ENCODE peak calls at places on chromosomes 16 and 17, in ten cellular contexts. Z is H54, B is heart left ventricle, V is sigmoid colon, U is upper lobe of left lung, E is HCT116, H is thyroid gland, K is K562, P is testis, G is gastrocnemius medialis. W is an unnamed sample.

GRCh38 chr17:63841350-63842172 is 924 bp downstream of the SMARCD2 start:
- DNase-seq in Z (no peak), B (peak; percentile 72), V (peak; percentile 89), U (peak; percentile 62), E (no peak), H (peak; percentile 62), K (peak; percentile 59), P (peak; percentile 64), G (peak; percentile 66), W (no peak)

GRCh38 chr16:51888534-51888933 is 658.4 kb downstream of the TOX3 start:
- DNase-seq in Z (no peak), B (no peak), V (no peak), U (no peak), E (no peak), H (no peak), K (no peak), P (no peak), G (no peak), W (no peak)

GRCh38 chr17:28740406-28741357 is 3.1 kb upstream of the TRAF4 start:
- DNase-seq in Z (no peak), B (peak; percentile 19), V (no peak), U (no peak), E (no peak), H (no peak), K (no peak), P (no peak), G (no peak), W (no peak)

GRCh38 chr16:35506018-35506897 is 2046.8 kb downstream of the TP53TG3F start:
- DNase-seq in Z (no peak), B (no peak), V (no peak), U (no peak), E (no peak), H (no peak), K (peak; percentile 86), P (peak; percentile 87), G (no peak), W (no peak)

GRCh38 chr16:19210968-19211367 is 42.9 kb downstream of the SYT17 start:
- DNase-seq in Z (no peak), B (no peak), V (no peak), U (no peak), E (no peak), H (no peak), K (no peak), P (no peak), G (no peak), W (peak; percentile 39)

GRCh38 chr17:78225088-78225865 is 6.2 kb upstream of the TMEM235 start:
- DNase-seq in Z (no peak), B (no peak), V (no peak), U (no peak), E (no peak), H (no peak), K (no peak), P (no peak), G (no peak), W (no peak)

GRCh38 chr17:7883781-7884386 is 4.7 kb upstream of the CHD3 start:
- DNase-seq in Z (peak; percentile 37), B (no peak), V (no peak), U (no peak), E (no peak), H (no peak), K (peak; percentile 16), P (no peak), G (no peak), W (no peak)

GRCh38 chr17:79840204-79840988 is 1.2 kb upstream of the CBX4 start:
- DNase-seq in Z (no peak), B (peak; percentile 72), V (peak; percentile 92), U (peak; percentile 75), E (no peak), H (peak; percentile 69), K (no peak), P (peak; percentile 73), G (peak; percentile 52), W (no peak)

GRCh38 chr16:88503374-88503770 is 50.3 kb downstream of the ZFPM1 start:
- DNase-seq in Z (no peak), B (no peak), V (no peak), U (no peak), E (no peak), H (no peak), K (no peak), P (no peak), G (no peak), W (no peak)

GRCh38 chr17:47996201-47996600 is 25.3 kb downstream of the CDK5RAP3 start:
- DNase-seq in Z (no peak), B (no peak), V (no peak), U (no peak), E (no peak), H (peak; percentile 39), K (no peak), P (no peak), G (no peak), W (no peak)

GRCh38 chr17:50198026-50198669 is 3.3 kb downstream of the COL1A1 start:
- DNase-seq in Z (peak; percentile 57), B (peak; percentile 65), V (peak; percentile 85), U (peak; percentile 51), E (peak; percentile 52), H (peak; percentile 53), K (peak; percentile 67), P (peak; percentile 76), G (no peak), W (no peak)

DNA sequence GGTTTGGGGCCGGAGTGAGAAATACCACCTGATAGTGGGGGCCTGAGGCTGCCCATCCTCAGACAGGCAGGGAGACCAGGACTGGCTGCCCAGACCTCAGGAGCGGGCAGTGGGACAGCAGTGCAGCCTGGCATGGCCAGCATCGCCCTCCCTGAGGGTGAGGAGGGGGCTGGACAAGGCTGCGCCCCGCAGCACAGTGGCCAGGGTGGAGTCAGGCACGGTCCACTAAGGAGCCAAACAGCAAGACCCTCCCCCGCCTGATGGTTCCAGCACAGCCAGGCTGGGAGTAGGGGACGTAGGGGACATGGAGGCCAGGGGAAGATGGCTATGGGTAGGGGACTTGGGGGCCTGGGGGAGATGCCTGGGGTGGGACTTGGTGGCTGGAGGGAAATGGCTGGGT is 3.3 kb downstream of the ZNF598 start:
- DNase-seq in Z (no peak), B (no peak), V (no peak), U (no peak), E (no peak), H (no peak), K (no peak), P (no peak), G (no peak), W (no peak)
- TF ChIP-seq POLR2A in Z (no peak), B (no peak), V (no peak), U (no peak), E (no peak), H (no peak), K (no peak), P (no peak), G (no peak), W (no peak)

DNA sequence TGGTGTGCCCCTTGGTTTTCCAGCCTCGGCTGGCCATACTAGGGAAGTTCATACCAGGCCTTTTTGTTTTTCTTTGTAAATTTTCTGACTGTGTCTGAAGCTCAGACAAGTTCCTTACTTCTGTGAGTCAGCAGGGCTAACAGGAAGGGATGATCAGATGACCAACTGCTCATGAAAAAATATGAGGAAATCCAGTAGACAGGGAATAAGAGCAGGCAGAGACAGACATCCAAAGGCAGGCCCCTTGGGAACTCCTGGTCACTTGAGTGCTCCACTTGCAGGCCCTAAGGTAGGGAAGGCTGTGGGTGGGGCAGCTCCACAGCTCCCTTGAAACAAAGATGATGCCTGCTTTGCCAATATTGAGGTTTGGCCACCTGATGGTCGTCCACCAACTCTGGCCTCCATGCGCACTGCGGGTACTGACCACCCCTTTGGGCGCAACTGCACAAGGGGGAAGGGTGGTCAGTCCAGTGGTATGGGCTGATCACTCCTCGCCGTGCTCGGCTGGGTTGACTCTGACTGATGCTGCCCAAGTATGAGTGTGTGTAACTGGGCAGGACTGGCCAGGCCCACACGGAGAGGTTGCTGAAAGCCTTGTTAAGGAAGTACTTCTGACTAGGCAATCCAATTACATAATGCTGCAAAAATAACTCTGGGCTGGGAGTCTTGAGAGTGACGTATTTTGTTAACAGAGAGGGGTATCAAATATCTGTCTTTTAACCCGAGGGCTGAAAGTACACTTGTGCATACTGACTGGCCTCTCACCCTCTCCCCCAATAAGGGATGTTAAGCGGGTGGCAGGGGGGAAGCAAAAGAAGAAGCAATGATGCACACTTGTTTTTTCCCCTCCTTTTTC is 20.8 kb upstream of the ZFHX3 start:
- DNase-seq in Z (no peak), B (peak; percentile 90), V (peak; percentile 93), U (peak; percentile 93), E (no peak), H (peak; percentile 95), K (no peak), P (no peak), G (peak; percentile 93), W (no peak)
- TF ChIP-seq POLR2A in Z (peak; percentile 15), B (no peak), V (no peak), U (peak; percentile 21), E (no peak), H (peak; percentile 89), K (no peak), P (no peak), G (peak; percentile 62), W (no peak)

GRCh38 chr16:528111-529011 is 849 bp downstream of the CAPN15 start:
- DNase-seq in Z (peak; percentile 80), B (no peak), V (no peak), U (peak; percentile 63), E (no peak), H (peak; percentile 37), K (peak; percentile 79), P (no peak), G (no peak), W (no peak)
- TF ChIP-seq POLR2A in Z (peak; percentile 54), B (no peak), V (no peak), U (no peak), E (no peak), H (no peak), K (peak; percentile 77), P (no peak), G (no peak), W (no peak)

GRCh38 chr16:57640185-57640584 is 11.8 kb downstream of the ADGRG1 start:
- DNase-seq in Z (no peak), B (no peak), V (no peak), U (no peak), E (no peak), H (no peak), K (no peak), P (no peak), G (no peak), W (no peak)

GRCh38 chr16:57638381-57638780 is 10.0 kb downstream of the ADGRG1 start:
- DNase-seq in Z (no peak), B (no peak), V (no peak), U (no peak), E (no peak), H (no peak), K (no peak), P (no peak), G (no peak), W (no peak)

GRCh38 chr16:57637965-57638364 is 9.5 kb downstream of the ADGRG1 start:
- DNase-seq in Z (no peak), B (no peak), V (no peak), U (no peak), E (no peak), H (no peak), K (no peak), P (no peak), G (no peak), W (no peak)

GRCh38 chr16:57640612-57641011 is 12.2 kb downstream of the ADGRG1 start:
- DNase-seq in Z (no peak), B (no peak), V (no peak), U (no peak), E (no peak), H (peak; percentile 93), K (no peak), P (peak; percentile 69), G (no peak), W (no peak)

DNA sequence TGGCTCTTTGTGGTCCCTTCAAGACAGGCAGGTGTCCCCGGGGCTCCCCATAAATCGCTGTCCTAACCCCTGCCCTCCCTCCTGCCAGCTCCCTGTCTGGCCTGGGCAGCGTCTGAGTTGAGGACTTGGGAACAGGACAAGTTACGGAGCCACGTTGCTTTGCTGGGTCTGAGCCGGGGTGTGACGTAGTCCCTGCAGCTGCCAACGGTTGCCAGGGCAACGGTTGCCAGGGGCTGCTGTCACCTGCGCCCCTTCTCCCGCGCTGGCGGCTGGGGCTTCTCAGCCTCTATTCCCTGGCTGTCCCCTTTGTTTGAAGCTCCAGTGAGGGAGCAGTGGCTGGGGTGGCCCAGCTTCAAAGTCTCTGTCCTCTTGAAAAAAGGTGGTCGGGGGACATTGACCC is 10.7 kb downstream of the ADGRG1 start:
- DNase-seq in Z (no peak), B (peak; percentile 73), V (no peak), U (no peak), E (no peak), H (peak; percentile 76), K (no peak), P (peak; percentile 67), G (no peak), W (no peak)
- TF ChIP-seq POLR2A in Z (no peak), B (no peak), V (no peak), U (no peak), E (no peak), H (peak; percentile 37), K (no peak), P (no peak), G (no peak), W (no peak)